ENCODE peak calls at places on chromosome 6, in seven cellular contexts. One of them, this sample, is unnamed.

GRCh38 chr6:105896052-105896820 is 189.9 kb upstream of the PRDM1 start:
- DNase-seq in transverse colon: peak; percentile 47
- DNase-seq in CD8-positive, alpha-beta T cell: no peak
- DNase-seq in CD8-positive, alpha-beta memory T cell: no peak
- DNase-seq in neuronal stem cell: no peak
- DNase-seq in BE2C: no peak
- DNase-seq in left ventricle myocardium inferior: no peak
- DNase-seq in this sample: no peak

GRCh38 chr6:67766061-67766460 is 869.0 kb upstream of the ADGRB3 start:
- DNase-seq in transverse colon: no peak
- DNase-seq in CD8-positive, alpha-beta T cell: no peak
- DNase-seq in CD8-positive, alpha-beta memory T cell: no peak
- DNase-seq in neuronal stem cell: no peak
- DNase-seq in BE2C: no peak
- DNase-seq in left ventricle myocardium inferior: no peak
- DNase-seq in this sample: no peak

GRCh38 chr6:12394170-12394569 is 104.0 kb downstream of the EDN1 start:
- DNase-seq in transverse colon: no peak
- DNase-seq in CD8-positive, alpha-beta T cell: no peak
- DNase-seq in CD8-positive, alpha-beta memory T cell: no peak
- DNase-seq in neuronal stem cell: no peak
- DNase-seq in BE2C: no peak
- DNase-seq in left ventricle myocardium inferior: no peak
- DNase-seq in this sample: no peak

GRCh38 chr6:26067367-26067766 is 19.9 kb upstream of the HFE start:
- DNase-seq in transverse colon: no peak
- DNase-seq in CD8-positive, alpha-beta T cell: no peak
- DNase-seq in CD8-positive, alpha-beta memory T cell: no peak
- DNase-seq in neuronal stem cell: no peak
- DNase-seq in BE2C: no peak
- DNase-seq in left ventricle myocardium inferior: no peak
- DNase-seq in this sample: no peak

GRCh38 chr6:111157412-111157811 is 70.1 kb downstream of the SLC16A10 start:
- DNase-seq in transverse colon: no peak
- DNase-seq in CD8-positive, alpha-beta T cell: no peak
- DNase-seq in CD8-positive, alpha-beta memory T cell: no peak
- DNase-seq in neuronal stem cell: no peak
- DNase-seq in BE2C: no peak
- DNase-seq in left ventricle myocardium inferior: no peak
- DNase-seq in this sample: no peak

GRCh38 chr6:36677059-36677749 is 1.3 kb upstream of the CDKN1A start:
- DNase-seq in transverse colon: no peak
- DNase-seq in CD8-positive, alpha-beta T cell: no peak
- DNase-seq in CD8-positive, alpha-beta memory T cell: no peak
- DNase-seq in neuronal stem cell: no peak
- DNase-seq in BE2C: no peak
- DNase-seq in left ventricle myocardium inferior: no peak
- DNase-seq in this sample: no peak

GRCh38 chr6:20534906-20535305 is 649 bp downstream of the CDKAL1 start:
- DNase-seq in transverse colon: no peak
- DNase-seq in CD8-positive, alpha-beta T cell: no peak
- DNase-seq in CD8-positive, alpha-beta memory T cell: no peak
- DNase-seq in neuronal stem cell: no peak
- DNase-seq in BE2C: no peak
- DNase-seq in left ventricle myocardium inferior: no peak
- DNase-seq in this sample: no peak

GRCh38 chr6:143169440-143169839 is 108.8 kb downstream of the AIG1 start:
- DNase-seq in transverse colon: no peak
- DNase-seq in CD8-positive, alpha-beta T cell: no peak
- DNase-seq in CD8-positive, alpha-beta memory T cell: no peak
- DNase-seq in neuronal stem cell: no peak
- DNase-seq in BE2C: no peak
- DNase-seq in left ventricle myocardium inferior: no peak
- DNase-seq in this sample: no peak

GRCh38 chr6:11282875-11283274 is 50.4 kb upstream of the NEDD9 start:
- DNase-seq in transverse colon: no peak
- DNase-seq in CD8-positive, alpha-beta T cell: no peak
- DNase-seq in CD8-positive, alpha-beta memory T cell: no peak
- DNase-seq in neuronal stem cell: no peak
- DNase-seq in BE2C: no peak
- DNase-seq in left ventricle myocardium inferior: no peak
- DNase-seq in this sample: no peak

GRCh38 chr6:30547454-30547853 is 8.8 kb downstream of the GNL1 start:
- DNase-seq in transverse colon: no peak
- DNase-seq in CD8-positive, alpha-beta T cell: no peak
- DNase-seq in CD8-positive, alpha-beta memory T cell: no peak
- DNase-seq in neuronal stem cell: no peak
- DNase-seq in BE2C: no peak
- DNase-seq in left ventricle myocardium inferior: no peak
- DNase-seq in this sample: no peak

GRCh38 chr6:114194362-114195343 is 148.2 kb downstream of the HS3ST5 start:
- DNase-seq in transverse colon: no peak
- DNase-seq in CD8-positive, alpha-beta T cell: no peak
- DNase-seq in CD8-positive, alpha-beta memory T cell: no peak
- DNase-seq in neuronal stem cell: no peak
- DNase-seq in BE2C: peak; percentile 19
- DNase-seq in left ventricle myocardium inferior: no peak
- DNase-seq in this sample: no peak

GRCh38 chr6:71220466-71220865 is 68.1 kb upstream of the OGFRL1 start:
- DNase-seq in transverse colon: no peak
- DNase-seq in CD8-positive, alpha-beta T cell: no peak
- DNase-seq in CD8-positive, alpha-beta memory T cell: no peak
- DNase-seq in neuronal stem cell: no peak
- DNase-seq in BE2C: no peak
- DNase-seq in left ventricle myocardium inferior: no peak
- DNase-seq in this sample: no peak

GRCh38 chr6:134230087-134230717 is 87.7 kb downstream of the SGK1 start:
- DNase-seq in transverse colon: no peak
- DNase-seq in CD8-positive, alpha-beta T cell: no peak
- DNase-seq in CD8-positive, alpha-beta memory T cell: no peak
- DNase-seq in neuronal stem cell: no peak
- DNase-seq in BE2C: no peak
- DNase-seq in left ventricle myocardium inferior: peak; percentile 20
- DNase-seq in this sample: no peak

DNA sequence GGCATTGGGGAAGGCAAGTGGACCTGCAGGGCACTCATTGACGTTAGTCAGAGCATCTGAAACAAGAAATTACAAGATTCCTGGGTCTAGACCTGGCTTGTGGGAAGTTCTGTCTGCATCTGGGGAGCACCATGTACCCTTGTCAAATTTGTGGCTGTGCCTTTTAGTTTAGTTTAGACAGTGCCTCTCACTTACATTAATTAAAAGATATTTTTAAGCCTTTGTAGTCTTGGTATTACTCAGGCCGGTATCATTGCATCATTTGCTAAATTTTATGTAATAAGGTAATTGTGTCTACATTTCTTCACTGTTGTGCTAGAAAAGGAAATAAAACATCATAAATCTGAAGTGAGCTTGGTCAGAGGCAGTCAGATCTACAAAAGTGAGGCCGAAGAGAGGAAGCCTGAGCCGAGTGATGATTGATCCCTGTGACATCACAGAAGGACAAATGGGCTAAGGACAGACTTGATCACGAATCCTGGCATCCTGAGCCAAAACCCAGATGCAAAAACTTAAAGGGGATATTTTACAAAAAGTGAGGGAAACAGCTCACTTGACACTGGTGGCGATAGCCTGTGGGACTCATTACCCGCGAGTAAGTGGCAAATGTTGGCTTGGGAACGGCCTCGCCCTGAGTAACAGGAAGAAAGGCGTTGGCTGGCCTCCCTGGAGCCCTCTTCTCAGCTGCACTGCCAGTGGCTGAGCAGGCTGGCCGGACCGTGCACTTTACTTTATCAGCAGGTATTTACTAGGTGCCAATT is 106.5 kb downstream of the TCP11 start:
- DNase-seq in transverse colon: peak; percentile 85
- DNase-seq in CD8-positive, alpha-beta T cell: no peak
- DNase-seq in CD8-positive, alpha-beta memory T cell: no peak
- DNase-seq in neuronal stem cell: no peak
- DNase-seq in BE2C: no peak
- DNase-seq in left ventricle myocardium inferior: peak; percentile 71
- DNase-seq in this sample: peak; percentile 49
- H3K4me1 ChIP-seq in transverse colon: peaks cover 34% of the 10 kb centered on the region
- H3K4me1 ChIP-seq in CD8-positive, alpha-beta T cell: no peaks in the 10 kb centered on the region
- H3K4me1 ChIP-seq in CD8-positive, alpha-beta memory T cell: no peaks in the 10 kb centered on the region
- H3K4me1 ChIP-seq in neuronal stem cell: peaks cover 15% of the 10 kb centered on the region
- H3K4me1 ChIP-seq in BE2C: no peaks in the 10 kb centered on the region
- H3K4me1 ChIP-seq in left ventricle myocardium inferior: peaks cover 94% of the 10 kb centered on the region
- H3K4me1 ChIP-seq in this sample: peaks cover 18% of the 10 kb centered on the region

GRCh38 chr6:31861150-31861549 is 1.5 kb downstream of the NEU1 start:
- DNase-seq in transverse colon: no peak
- DNase-seq in CD8-positive, alpha-beta T cell: no peak
- DNase-seq in CD8-positive, alpha-beta memory T cell: no peak
- DNase-seq in neuronal stem cell: no peak
- DNase-seq in BE2C: no peak
- DNase-seq in left ventricle myocardium inferior: no peak
- DNase-seq in this sample: no peak
- H3K4me3 ChIP-seq in transverse colon: no peak overlapping the region
- H3K4me3 ChIP-seq in CD8-positive, alpha-beta T cell: no peak overlapping the region
- H3K4me3 ChIP-seq in CD8-positive, alpha-beta memory T cell: no peak overlapping the region
- H3K4me3 ChIP-seq in neuronal stem cell: no peak overlapping the region
- H3K4me3 ChIP-seq in BE2C: no peak overlapping the region
- H3K4me3 ChIP-seq in left ventricle myocardium inferior: no peak overlapping the region
- H3K4me3 ChIP-seq in this sample: no peak overlapping the region

GRCh38 chr6:56046576-56046975 is 171.2 kb upstream of the BMP5 start:
- DNase-seq in transverse colon: peak; percentile 7
- DNase-seq in CD8-positive, alpha-beta T cell: no peak
- DNase-seq in CD8-positive, alpha-beta memory T cell: no peak
- DNase-seq in neuronal stem cell: no peak
- DNase-seq in BE2C: no peak
- DNase-seq in left ventricle myocardium inferior: peak; percentile 15
- DNase-seq in this sample: peak; percentile 33

GRCh38 chr6:56047931-56048520 is 172.6 kb upstream of the BMP5 start:
- DNase-seq in transverse colon: no peak
- DNase-seq in CD8-positive, alpha-beta T cell: no peak
- DNase-seq in CD8-positive, alpha-beta memory T cell: no peak
- DNase-seq in neuronal stem cell: no peak
- DNase-seq in BE2C: no peak
- DNase-seq in left ventricle myocardium inferior: no peak
- DNase-seq in this sample: no peak

GRCh38 chr6:56051199-56051598 is 175.8 kb upstream of the BMP5 start:
- DNase-seq in transverse colon: no peak
- DNase-seq in CD8-positive, alpha-beta T cell: no peak
- DNase-seq in CD8-positive, alpha-beta memory T cell: no peak
- DNase-seq in neuronal stem cell: no peak
- DNase-seq in BE2C: no peak
- DNase-seq in left ventricle myocardium inferior: no peak
- DNase-seq in this sample: no peak

GRCh38 chr6:56050530-56050929 is 175.1 kb upstream of the BMP5 start:
- DNase-seq in transverse colon: no peak
- DNase-seq in CD8-positive, alpha-beta T cell: no peak
- DNase-seq in CD8-positive, alpha-beta memory T cell: no peak
- DNase-seq in neuronal stem cell: no peak
- DNase-seq in BE2C: no peak
- DNase-seq in left ventricle myocardium inferior: no peak
- DNase-seq in this sample: no peak

DNA sequence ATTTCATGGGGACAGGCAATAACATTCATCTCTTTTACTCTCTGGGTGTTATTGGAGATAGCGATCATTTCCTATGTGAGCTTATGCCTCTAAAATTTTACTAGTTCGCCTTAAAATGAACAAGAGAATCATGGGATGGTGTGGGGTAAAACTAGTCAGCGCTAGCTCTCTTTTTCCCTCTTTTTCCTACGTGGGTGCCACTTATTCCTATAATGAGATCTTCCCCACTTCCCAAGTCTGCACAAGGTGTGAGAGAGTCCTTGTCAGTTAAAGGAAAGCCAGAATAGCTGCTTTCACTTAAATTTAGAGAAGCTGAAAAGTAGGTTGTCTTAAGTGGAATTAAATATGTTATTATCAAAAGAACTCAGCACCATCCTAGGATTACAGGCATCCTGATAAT is 173.2 kb upstream of the BMP5 start:
- DNase-seq in transverse colon: no peak
- DNase-seq in CD8-positive, alpha-beta T cell: no peak
- DNase-seq in CD8-positive, alpha-beta memory T cell: no peak
- DNase-seq in neuronal stem cell: no peak
- DNase-seq in BE2C: no peak
- DNase-seq in left ventricle myocardium inferior: no peak
- DNase-seq in this sample: no peak
- H3K4me1 ChIP-seq in transverse colon: no peaks in the 10 kb centered on the region
- H3K4me1 ChIP-seq in CD8-positive, alpha-beta T cell: no peaks in the 10 kb centered on the region
- H3K4me1 ChIP-seq in CD8-positive, alpha-beta memory T cell: no peaks in the 10 kb centered on the region
- H3K4me1 ChIP-seq in neuronal stem cell: peaks cover 3% of the 10 kb centered on the region
- H3K4me1 ChIP-seq in BE2C: no peaks in the 10 kb centered on the region
- H3K4me1 ChIP-seq in left ventricle myocardium inferior: no peaks in the 10 kb centered on the region
- H3K4me1 ChIP-seq in this sample: no peaks in the 10 kb centered on the region

GRCh38 chr6:138371452-138371711 is 6.3 kb upstream of the SMIM28 start:
- DNase-seq in transverse colon: no peak
- DNase-seq in CD8-positive, alpha-beta T cell: no peak
- DNase-seq in CD8-positive, alpha-beta memory T cell: no peak
- DNase-seq in neuronal stem cell: no peak
- DNase-seq in BE2C: peak; percentile 11
- DNase-seq in left ventricle myocardium inferior: no peak
- DNase-seq in this sample: no peak
- H3K4me3 ChIP-seq in transverse colon: no peak overlapping the region
- H3K4me3 ChIP-seq in CD8-positive, alpha-beta T cell: no peak overlapping the region
- H3K4me3 ChIP-seq in CD8-positive, alpha-beta memory T cell: no peak overlapping the region
- H3K4me3 ChIP-seq in neuronal stem cell: no peak overlapping the region
- H3K4me3 ChIP-seq in BE2C: no peak overlapping the region
- H3K4me3 ChIP-seq in left ventricle myocardium inferior: no peak overlapping the region
- H3K4me3 ChIP-seq in this sample: no peak overlapping the region

GRCh38 chr6:79076160-79076559 is 1.9 kb downstream of the PHIP start:
- DNase-seq in transverse colon: no peak
- DNase-seq in CD8-positive, alpha-beta T cell: no peak
- DNase-seq in CD8-positive, alpha-beta memory T cell: no peak
- DNase-seq in neuronal stem cell: no peak
- DNase-seq in BE2C: no peak
- DNase-seq in left ventricle myocardium inferior: no peak
- DNase-seq in this sample: no peak

GRCh38 chr6:79078057-79078969 is at the start of gene PHIP:
- DNase-seq in transverse colon: peak; percentile 93
- DNase-seq in CD8-positive, alpha-beta T cell: peak; percentile 96
- DNase-seq in CD8-positive, alpha-beta memory T cell: peak; percentile 88
- DNase-seq in neuronal stem cell: peak; percentile 96
- DNase-seq in BE2C: peak; percentile 92
- DNase-seq in left ventricle myocardium inferior: peak; percentile 95
- DNase-seq in this sample: peak; percentile 95

GRCh38 chr6:79079425-79080130 is 1.5 kb upstream of the PHIP start:
- DNase-seq in transverse colon: no peak
- DNase-seq in CD8-positive, alpha-beta T cell: no peak
- DNase-seq in CD8-positive, alpha-beta memory T cell: no peak
- DNase-seq in neuronal stem cell: no peak
- DNase-seq in BE2C: no peak
- DNase-seq in left ventricle myocardium inferior: no peak
- DNase-seq in this sample: no peak

GRCh38 chr6:79076881-79077641 is 993 bp downstream of the PHIP start:
- DNase-seq in transverse colon: peak; percentile 91
- DNase-seq in CD8-positive, alpha-beta T cell: peak; percentile 94
- DNase-seq in CD8-positive, alpha-beta memory T cell: peak; percentile 77
- DNase-seq in neuronal stem cell: peak; percentile 89
- DNase-seq in BE2C: peak; percentile 90
- DNase-seq in left ventricle myocardium inferior: peak; percentile 90
- DNase-seq in this sample: peak; percentile 92

DNA sequence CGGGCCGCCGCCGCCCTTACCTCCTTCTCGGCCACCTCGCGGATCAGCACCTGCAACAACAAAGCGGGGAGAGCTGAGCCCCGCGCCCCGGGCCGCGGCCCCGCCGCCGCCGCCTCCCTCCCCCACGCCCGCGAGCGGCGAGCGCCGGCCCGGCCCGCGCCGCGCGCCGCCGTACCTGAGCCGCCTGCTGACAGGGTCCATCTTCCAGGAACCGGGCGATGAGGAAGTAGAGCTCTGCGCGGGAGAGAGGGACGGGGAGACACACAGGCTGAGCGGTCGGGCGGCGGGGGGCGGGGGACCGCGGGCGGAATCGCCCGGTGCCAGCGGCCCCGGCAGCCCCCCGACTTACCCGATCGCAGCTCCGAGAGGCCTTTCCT is 386 bp downstream of the PHIP start:
- DNase-seq in transverse colon: peak; percentile 53
- DNase-seq in CD8-positive, alpha-beta T cell: no peak
- DNase-seq in CD8-positive, alpha-beta memory T cell: peak; percentile 48
- DNase-seq in neuronal stem cell: no peak
- DNase-seq in BE2C: peak; percentile 52
- DNase-seq in left ventricle myocardium inferior: no peak
- DNase-seq in this sample: peak; percentile 77
- H3K4me1 ChIP-seq in transverse colon: peaks cover 26% of the 10 kb centered on the region
- H3K4me1 ChIP-seq in CD8-positive, alpha-beta T cell: peaks cover 21% of the 10 kb centered on the region
- H3K4me1 ChIP-seq in CD8-positive, alpha-beta memory T cell: peaks cover 44% of the 10 kb centered on the region
- H3K4me1 ChIP-seq in neuronal stem cell: peaks cover 2% of the 10 kb centered on the region
- H3K4me1 ChIP-seq in BE2C: no peaks in the 10 kb centered on the region
- H3K4me1 ChIP-seq in left ventricle myocardium inferior: peaks cover 53% of the 10 kb centered on the region
- H3K4me1 ChIP-seq in this sample: peaks cover 26% of the 10 kb centered on the region